ENCODE peak calls at places on chromosomes 16 and 17, in four cellular contexts. M is vagina, S is esophagus squamous epithelium, Q is A549. A is an unnamed sample.

GRCh38 chr17:59330314-59330942 is 1.0 kb upstream of the YPEL2 start:
- DNase-seq in S (no peak), M (no peak), Q (peak), A (no peak)

GRCh38 chr16:57260294-57260929 is 15.4 kb downstream of the ARL2BP start:
- DNase-seq in M (no peak), S (no peak), Q (no peak), A (no peak)

GRCh38 chr17:62653002-62653830 is 25.7 kb downstream of the MRC2 start:
- DNase-seq in Q (peak), S (no peak), M (no peak), A (peak)

GRCh38 chr17:64459284-64459747 is 10.4 kb downstream of the MILR1 start:
- DNase-seq in M (no peak), S (no peak), Q (peak), A (no peak)

GRCh38 chr17:83193336-83194188 is 114.2 kb downstream of the METRNL start:
- DNase-seq in S (no peak), M (no peak), Q (no peak), A (no peak)

GRCh38 chr16:79217375-79218011 is 383.0 kb downstream of the MAF start:
- DNase-seq in Q (no peak), M (no peak), S (no peak), A (no peak)

GRCh38 chr16:28478511-28479180 is 6.5 kb upstream of the NPIPB7 start:
- DNase-seq in S (no peak), Q (no peak), M (no peak), A (no peak)

GRCh38 chr16:79943738-79944137 is 343.2 kb upstream of the MAF start:
- DNase-seq in S (no peak), Q (no peak), M (no peak), A (no peak)

GRCh38 chr16:88393034-88393433 is 10.3 kb downstream of the ZNF469 start:
- DNase-seq in M (no peak), S (no peak), Q (no peak), A (no peak)

GRCh38 chr16:21156767-21157467 is 1.6 kb upstream of the LDAF1 start:
- DNase-seq in Q (peak), S (no peak), M (no peak), A (peak)

GRCh38 chr17:32558997-32559650 is 72.3 kb downstream of the CDK5R1 start:
- DNase-seq in M (no peak), S (no peak), Q (peak), A (no peak)

GRCh38 chr16:28876016-28876659 is 2.1 kb upstream of the ATP2A1 start:
- DNase-seq in M (no peak), Q (no peak), S (no peak), A (no peak)

GRCh38 chr16:9053006-9053601 is 38.3 kb upstream of the HAPSTR1 start:
- DNase-seq in M (no peak), S (no peak), Q (peak), A (peak)

GRCh38 chr17:73013299-73013698 is 79.2 kb downstream of the SLC39A11 start:
- DNase-seq in M (no peak), Q (no peak), S (no peak), A (no peak)

GRCh38 chr16:9225527-9226316 is 134.3 kb downstream of the HAPSTR1 start:
- DNase-seq in Q (peak), M (no peak), S (no peak), A (peak)

GRCh38 chr16:82728901-82729300 is 102.1 kb downstream of the CDH13 start:
- DNase-seq in Q (no peak), M (no peak), S (no peak), A (no peak)

GRCh38 chr16:19228575-19228974 is 57.0 kb upstream of the CLEC19A start:
- DNase-seq in Q (no peak), M (no peak), S (no peak), A (no peak)

GRCh38 chr17:50044483-50044882 is 11.4 kb upstream of the ITGA3 start:
- DNase-seq in Q (no peak), S (no peak), M (no peak), A (no peak)

GRCh38 chr17:28324776-28325175 is 5.8 kb downstream of the TMEM97 start:
- DNase-seq in M (no peak), Q (no peak), S (no peak), A (no peak)

GRCh38 chr17:61002316-61002736 is 324.7 kb downstream of the BCAS3 start:
- DNase-seq in S (no peak), M (no peak), Q (peak), A (peak)

GRCh38 chr17:38417210-38417951 is 10.9 kb upstream of the ARHGAP23 start:
- DNase-seq in Q (no peak), M (no peak), S (no peak), A (peak)

GRCh38 chr17:57868007-57868774 is 18.3 kb upstream of the MRPS23 start:
- DNase-seq in S (peak), Q (peak), M (no peak), A (peak)

GRCh38 chr16:61391835-61392234 is 644.4 kb downstream of the CDH8 start:
- DNase-seq in Q (no peak), S (no peak), M (no peak), A (no peak)

GRCh38 chr16:27724491-27724878 is 174.5 kb downstream of the KATNIP start:
- DNase-seq in M (no peak), S (no peak), Q (no peak), A (no peak)

GRCh38 chr17:43766413-43767052 is 7.9 kb upstream of the SOST start:
- DNase-seq in Q (peak), S (no peak), M (no peak), A (peak)

GRCh38 chr17:12078791-12079190 is 58.1 kb downstream of the MAP2K4 start:
- DNase-seq in S (no peak), M (no peak), Q (no peak), A (no peak)

GRCh38 chr17:75319818-75320691 is 30.8 kb upstream of the SLC25A19 start:
- DNase-seq in S (no peak), Q (no peak), M (no peak), A (no peak)

GRCh38 chr16:9948933-9949332 is 233.3 kb downstream of the GRIN2A start:
- DNase-seq in Q (no peak), M (no peak), S (no peak), A (no peak)

GRCh38 chr17:66574123-66574522 is 260.8 kb upstream of the CACNG5 start:
- DNase-seq in M (no peak), S (no peak), Q (no peak), A (no peak)

GRCh38 chr16:1441391-1441829 is 2.9 kb downstream of the CCDC154 start:
- DNase-seq in Q (no peak), S (no peak), M (no peak), A (no peak)

GRCh38 chr17:19317359-19318095 is 45.0 kb downstream of the B9D1 start:
- DNase-seq in S (no peak), Q (peak), M (no peak), A (no peak)

DNA sequence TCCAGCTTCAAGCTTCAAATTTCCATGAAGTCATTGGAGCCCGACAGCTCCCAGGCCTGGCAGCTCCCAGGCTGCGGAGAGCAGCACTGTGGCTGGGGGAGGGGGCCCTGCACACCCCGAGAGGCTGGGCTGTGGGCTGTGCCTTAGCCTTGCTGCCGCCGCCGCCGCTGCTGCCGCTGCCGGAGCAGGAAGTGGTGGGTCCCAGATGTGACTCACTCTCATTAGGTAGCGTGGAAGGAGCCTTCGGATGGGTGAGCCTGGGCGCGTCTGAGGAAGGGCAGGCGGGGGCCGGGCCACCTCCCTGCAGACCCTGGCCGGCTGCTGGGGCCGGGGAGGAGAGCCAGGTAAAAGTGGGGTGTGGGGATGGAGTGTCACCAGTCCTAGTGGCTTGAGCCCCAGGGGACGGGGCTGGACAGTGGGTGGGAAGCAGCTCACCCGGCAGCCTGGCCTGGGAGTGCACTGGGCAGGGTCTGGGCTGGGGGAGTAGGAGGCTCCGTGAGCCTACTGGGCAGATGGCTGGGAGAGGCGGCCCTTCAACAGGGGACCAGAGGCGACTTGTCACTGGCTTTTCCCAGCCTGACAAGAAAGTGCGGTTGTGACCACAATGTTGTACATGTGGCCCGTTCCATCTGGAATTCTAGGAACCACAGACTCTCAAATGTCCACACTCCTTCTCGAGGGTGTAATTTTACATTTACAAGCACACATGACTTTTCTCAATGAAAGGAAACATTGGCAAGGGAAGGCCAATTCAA is at the start of gene ADCY7:
- DNase-seq in S (peak), Q (no peak), M (no peak), A (peak)
- TF ChIP-seq POLR2A in S (no peak), Q (no peak), M (no peak), A (peak)

GRCh38 chr16:3003582-3004270 is 9.0 kb upstream of the CLDN9 start:
- DNase-seq in Q (peak), S (peak), M (no peak), A (peak)
- TF ChIP-seq POLR2A in Q (peak), S (no peak), M (no peak), A (peak)

GRCh38 chr17:56762988-56763387 is 70.7 kb downstream of the C17orf67 start:
- DNase-seq in S (no peak), Q (no peak), M (no peak), A (no peak)
- TF ChIP-seq POLR2A in S (no peak), Q (no peak), M (no peak), A (no peak)

GRCh38 chr16:4233431-4233830 is 8.4 kb downstream of the SRL start:
- DNase-seq in M (no peak), Q (no peak), S (no peak), A (no peak)

GRCh38 chr16:4227040-4227332 is 14.9 kb downstream of the SRL start:
- DNase-seq in M (no peak), S (no peak), Q (no peak), A (no peak)

GRCh38 chr16:4231886-4232285 is 10.0 kb downstream of the SRL start:
- DNase-seq in Q (no peak), S (no peak), M (no peak), A (no peak)

GRCh38 chr16:4231367-4231766 is 10.5 kb downstream of the SRL start:
- DNase-seq in S (no peak), Q (no peak), M (no peak), A (no peak)

GRCh38 chr16:4232541-4233386 is 9.1 kb downstream of the SRL start:
- DNase-seq in Q (no peak), M (no peak), S (no peak), A (no peak)
- TF ChIP-seq POLR2A in Q (no peak), M (no peak), S (no peak), A (no peak)

GRCh38 chr16:11639925-11640899 is 28.0 kb upstream of the SNN start:
- DNase-seq in M (no peak), Q (peak), S (no peak), A (peak)
- TF ChIP-seq POLR2A in M (no peak), Q (peak), S (no peak), A (no peak)

GRCh38 chr16:31712064-31712540 is 161.5 kb upstream of the ZNF267 start:
- DNase-seq in Q (no peak), S (no peak), M (no peak), A (no peak)

GRCh38 chr16:31711344-31711845 is 162.2 kb upstream of the ZNF267 start:
- DNase-seq in M (no peak), Q (no peak), S (no peak), A (no peak)

GRCh38 chr16:31709181-31709580 is 164.4 kb upstream of the ZNF267 start:
- DNase-seq in Q (no peak), S (no peak), M (no peak), A (no peak)

GRCh38 chr16:31710134-31710533 is 163.5 kb upstream of the ZNF267 start:
- DNase-seq in S (no peak), Q (no peak), M (no peak), A (no peak)

DNA sequence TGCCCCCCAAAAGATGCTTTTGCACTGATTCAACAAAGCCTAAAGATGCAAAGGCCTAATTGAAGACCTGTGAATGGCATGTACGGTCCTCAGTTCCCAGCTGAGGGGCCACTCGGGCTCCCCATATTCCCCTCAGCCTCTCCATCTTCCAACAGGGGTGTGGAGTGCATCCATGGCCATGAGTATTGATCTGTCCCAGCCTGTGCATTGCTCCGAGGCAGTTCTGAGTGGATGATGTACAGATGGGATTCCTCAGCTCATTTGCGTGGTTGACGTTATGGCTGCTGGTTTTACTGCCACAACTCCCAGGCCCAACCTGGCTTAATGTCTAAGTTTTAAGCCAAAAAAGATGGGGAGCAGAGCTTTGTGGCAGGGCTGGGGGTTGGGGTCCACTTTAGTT is 162.7 kb upstream of the ZNF267 start:
- DNase-seq in S (no peak), Q (no peak), M (no peak), A (no peak)
- TF ChIP-seq POLR2A in S (no peak), Q (no peak), M (no peak), A (no peak)

DNA sequence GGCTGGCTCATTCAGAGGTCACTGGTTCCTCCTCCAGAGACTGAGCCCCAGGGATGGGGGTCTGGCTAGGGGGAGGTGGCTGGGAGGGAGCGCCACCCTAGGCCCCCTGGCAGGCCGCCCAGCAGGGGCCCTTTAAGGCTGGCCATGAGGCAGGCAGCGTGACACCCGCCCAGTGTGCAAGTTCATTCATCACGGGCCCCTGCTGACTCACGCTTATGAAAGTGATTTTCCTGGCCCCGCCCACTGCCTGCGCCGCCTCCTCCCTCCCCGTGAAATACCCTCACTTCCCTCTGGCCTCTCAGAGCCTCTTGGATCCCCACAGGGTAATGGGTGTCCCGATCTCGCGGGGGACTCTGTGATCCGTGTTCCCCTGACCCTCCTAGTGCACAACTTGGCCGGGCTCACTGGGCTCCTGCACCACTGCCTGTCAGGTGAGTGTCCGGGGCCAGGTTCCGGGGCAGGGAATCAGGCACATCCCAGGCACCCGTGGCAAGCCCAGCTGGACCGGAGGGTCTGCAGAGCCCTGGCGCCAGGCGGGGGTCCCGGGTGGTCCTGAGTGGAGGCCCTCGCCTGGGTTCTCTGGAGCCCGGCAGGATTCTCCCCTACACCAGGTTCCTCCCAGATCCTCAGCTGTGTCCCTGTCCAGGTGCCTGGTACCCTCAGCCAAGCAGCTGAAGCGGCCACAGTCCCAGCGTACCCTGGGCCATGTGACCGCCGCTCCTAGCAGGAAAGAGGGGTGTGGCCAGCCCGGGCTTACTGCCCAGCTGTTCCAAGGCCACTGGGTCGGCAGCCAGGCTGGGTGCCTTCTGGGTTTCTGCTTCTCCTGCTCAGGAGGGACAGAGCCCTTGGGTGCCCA is at the start of gene OSGIN1:
- DNase-seq in Q (peak), S (peak), M (no peak), A (peak)
- TF ChIP-seq POLR2A in Q (peak), S (no peak), M (no peak), A (no peak)

GRCh38 chr17:55735784-55736405 is 13.2 kb upstream of the TMEM100 start:
- DNase-seq in Q (peak), S (no peak), M (no peak), A (peak)

GRCh38 chr17:55740515-55741352 is 10.1 kb upstream of the PCTP start:
- DNase-seq in M (no peak), Q (no peak), S (no peak), A (no peak)

GRCh38 chr17:55734128-55734781 is 11.6 kb upstream of the TMEM100 start:
- DNase-seq in M (no peak), S (no peak), Q (no peak), A (no peak)

GRCh38 chr17:55741353-55741700 is 9.5 kb upstream of the PCTP start:
- DNase-seq in S (no peak), Q (no peak), M (no peak), A (no peak)

GRCh38 chr17:55737976-55738501 is 12.8 kb upstream of the PCTP start:
- DNase-seq in Q (no peak), S (no peak), M (no peak), A (peak)
- TF ChIP-seq POLR2A in Q (no peak), S (no peak), M (no peak), A (peak)

GRCh38 chr17:8831234-8831849 is 32.2 kb upstream of the MFSD6L start:
- DNase-seq in S (no peak), M (no peak), Q (no peak), A (no peak)
- TF ChIP-seq POLR2A in S (no peak), M (no peak), Q (no peak), A (no peak)

DNA sequence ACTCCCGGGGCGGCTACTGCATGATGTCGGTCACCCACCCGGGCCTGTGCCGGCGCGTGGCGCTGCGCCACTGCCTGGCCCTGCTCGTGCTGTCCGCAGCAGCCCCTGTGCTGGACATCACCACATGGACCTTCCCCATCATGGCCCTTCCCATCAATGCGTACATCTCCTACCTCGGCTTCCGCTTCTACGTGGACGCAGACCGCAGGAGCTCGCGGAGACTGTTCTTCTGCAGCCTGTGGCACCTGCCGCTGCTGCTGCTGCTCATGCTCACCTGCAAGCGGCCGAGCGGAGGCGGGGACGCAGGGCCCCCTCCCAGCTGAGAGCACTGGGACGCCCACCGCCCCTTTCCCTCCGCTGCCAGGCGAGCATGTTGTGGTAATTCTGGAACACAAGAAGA is 29.8 kb downstream of the CDRT15 start:
- DNase-seq in Q (no peak), M (no peak), S (no peak), A (no peak)
- TF ChIP-seq POLR2A in Q (no peak), M (no peak), S (no peak), A (no peak)

A was measured in erythroblast.